ENCODE peak calls at places on chromosomes 11 and 22, in four cellular contexts. One of them, this sample, is unnamed.

GRCh38 chr22:45880091-45880651 is 96.8 kb downstream of the WNT7B start:
- DNase-seq in A549: no peak
- DNase-seq in K562: no peak
- DNase-seq in HepG2: no peak
- DNase-seq in this sample: no peak

GRCh38 chr22:26718905-26719304 is 61.5 kb downstream of the MIAT start:
- DNase-seq in A549: peak
- DNase-seq in K562: no peak
- DNase-seq in HepG2: no peak
- DNase-seq in this sample: no peak

GRCh38 chr11:120031612-120032600 is 106.0 kb downstream of the TRIM29 start:
- DNase-seq in A549: no peak
- DNase-seq in K562: no peak
- DNase-seq in HepG2: no peak
- DNase-seq in this sample: no peak

GRCh38 chr22:44710474-44711235 is 8.7 kb downstream of the PRR5 start:
- DNase-seq in A549: no peak
- DNase-seq in K562: peak
- DNase-seq in HepG2: no peak
- DNase-seq in this sample: no peak

GRCh38 chr11:96147186-96147585 is 195.8 kb downstream of the MAML2 start:
- DNase-seq in A549: no peak
- DNase-seq in K562: no peak
- DNase-seq in HepG2: no peak
- DNase-seq in this sample: no peak

GRCh38 chr22:36999463-36999862 is 19.8 kb downstream of the TST start:
- DNase-seq in A549: no peak
- DNase-seq in K562: no peak
- DNase-seq in HepG2: no peak
- DNase-seq in this sample: no peak

GRCh38 chr11:89293966-89294679 is 116.4 kb downstream of the TYR start:
- DNase-seq in A549: no peak
- DNase-seq in K562: no peak
- DNase-seq in HepG2: no peak
- DNase-seq in this sample: peak

GRCh38 chr11:102325088-102325487 is 7.8 kb downstream of the BIRC3 start:
- DNase-seq in A549: no peak
- DNase-seq in K562: no peak
- DNase-seq in HepG2: no peak
- DNase-seq in this sample: no peak

GRCh38 chr11:64250875-64251721 is at the start of gene PLCB3:
- DNase-seq in A549: no peak
- DNase-seq in K562: peak
- DNase-seq in HepG2: no peak
- DNase-seq in this sample: peak

GRCh38 chr11:65041206-65042035 is at the start of gene SAC3D1:
- DNase-seq in A549: peak
- DNase-seq in K562: peak
- DNase-seq in HepG2: no peak
- DNase-seq in this sample: peak

GRCh38 chr11:77522215-77522614 is 48.3 kb upstream of the PAK1 start:
- DNase-seq in A549: no peak
- DNase-seq in K562: no peak
- DNase-seq in HepG2: no peak
- DNase-seq in this sample: no peak

GRCh38 chr11:108223449-108224149 is 732 bp downstream of the ATM start:
- DNase-seq in A549: no peak
- DNase-seq in K562: peak
- DNase-seq in HepG2: no peak
- DNase-seq in this sample: no peak

GRCh38 chr22:49900441-49901230 is 17.6 kb downstream of the ALG12 start:
- DNase-seq in A549: no peak
- DNase-seq in K562: no peak
- DNase-seq in HepG2: no peak
- DNase-seq in this sample: no peak

GRCh38 chr11:119512373-119512772 is 89.4 kb upstream of the THY1 start:
- DNase-seq in A549: no peak
- DNase-seq in K562: no peak
- DNase-seq in HepG2: no peak
- DNase-seq in this sample: no peak

GRCh38 chr22:34950480-34950879 is 115.5 kb upstream of the ISX start:
- DNase-seq in A549: no peak
- DNase-seq in K562: no peak
- DNase-seq in HepG2: no peak
- DNase-seq in this sample: peak

GRCh38 chr11:70002433-70002832 is 75.7 kb upstream of the ANO1 start:
- DNase-seq in A549: no peak
- DNase-seq in K562: no peak
- DNase-seq in HepG2: no peak
- DNase-seq in this sample: no peak

GRCh38 chr11:69535928-69536327 is 54.5 kb downstream of the LINC01488 start:
- DNase-seq in A549: no peak
- DNase-seq in K562: no peak
- DNase-seq in HepG2: no peak
- DNase-seq in this sample: no peak

GRCh38 chr22:47294222-47294532 is 531.7 kb downstream of the TBC1D22A start:
- DNase-seq in A549: no peak
- DNase-seq in K562: no peak
- DNase-seq in HepG2: no peak
- DNase-seq in this sample: no peak

GRCh38 chr11:111913997-111914396 is 1.5 kb downstream of the HSPB2 start:
- DNase-seq in A549: no peak
- DNase-seq in K562: no peak
- DNase-seq in HepG2: peak
- DNase-seq in this sample: no peak

GRCh38 chr11:102172127-102172848 is 62.0 kb downstream of the YAP1 start:
- DNase-seq in A549: no peak
- DNase-seq in K562: no peak
- DNase-seq in HepG2: no peak
- DNase-seq in this sample: no peak

GRCh38 chr22:17712441-17712840 is 61.8 kb downstream of the BID start:
- DNase-seq in A549: no peak
- DNase-seq in K562: no peak
- DNase-seq in HepG2: no peak
- DNase-seq in this sample: no peak

GRCh38 chr11:69949327-69949726 is 128.8 kb upstream of the ANO1 start:
- DNase-seq in A549: peak
- DNase-seq in K562: peak
- DNase-seq in HepG2: peak
- DNase-seq in this sample: no peak

GRCh38 chr11:47587039-47587675 is 679 bp downstream of the FAM180B start:
- DNase-seq in A549: no peak
- DNase-seq in K562: no peak
- DNase-seq in HepG2: peak
- DNase-seq in this sample: no peak

GRCh38 chr22:23820748-23821211 is 18.0 kb downstream of the DERL3 start:
- DNase-seq in A549: no peak
- DNase-seq in K562: no peak
- DNase-seq in HepG2: no peak
- DNase-seq in this sample: no peak

GRCh38 chr22:27105142-27106025 is 448.0 kb downstream of the MIAT start:
- DNase-seq in A549: no peak
- DNase-seq in K562: no peak
- DNase-seq in HepG2: no peak
- DNase-seq in this sample: no peak

GRCh38 chr11:23653071-23653675 is 792.9 kb upstream of the CCDC179 start:
- DNase-seq in A549: no peak
- DNase-seq in K562: no peak
- DNase-seq in HepG2: no peak
- DNase-seq in this sample: no peak
- TF ChIP-seq NR3C1 in A549: no peak
- TF ChIP-seq NR3C1 in K562: no peak
- TF ChIP-seq NR3C1 in HepG2: no peak
- TF ChIP-seq NR3C1 in this sample: no peak

GRCh38 chr11:35404397-35404775 is 15.0 kb downstream of the SLC1A2 start:
- DNase-seq in A549: peak
- DNase-seq in K562: peak
- DNase-seq in HepG2: peak
- DNase-seq in this sample: peak
- TF ChIP-seq MAX in A549: no peak
- TF ChIP-seq MAX in K562: no peak
- TF ChIP-seq MAX in HepG2: no peak
- TF ChIP-seq MAX in this sample: no peak

GRCh38 chr11:72925656-72926055 is 111.4 kb downstream of the ATG16L2 start:
- DNase-seq in A549: no peak
- DNase-seq in K562: no peak
- DNase-seq in HepG2: no peak
- DNase-seq in this sample: no peak

GRCh38 chr11:72918825-72919224 is 104.6 kb downstream of the ATG16L2 start:
- DNase-seq in A549: no peak
- DNase-seq in K562: no peak
- DNase-seq in HepG2: no peak
- DNase-seq in this sample: no peak

GRCh38 chr11:72921028-72921716 is 107.0 kb downstream of the ATG16L2 start:
- DNase-seq in A549: no peak
- DNase-seq in K562: no peak
- DNase-seq in HepG2: no peak
- DNase-seq in this sample: no peak

GRCh38 chr11:72924568-72925190 is 110.5 kb downstream of the ATG16L2 start:
- DNase-seq in A549: peak
- DNase-seq in K562: no peak
- DNase-seq in HepG2: peak
- DNase-seq in this sample: no peak

GRCh38 chr11:72920001-72920400 is 105.8 kb downstream of the ATG16L2 start:
- DNase-seq in A549: no peak
- DNase-seq in K562: no peak
- DNase-seq in HepG2: no peak
- DNase-seq in this sample: no peak
- TF ChIP-seq NR3C1 in A549: no peak
- TF ChIP-seq NR3C1 in K562: no peak
- TF ChIP-seq NR3C1 in HepG2: no peak
- TF ChIP-seq NR3C1 in this sample: no peak

GRCh38 chr11:129637473-129637872 is 178.2 kb upstream of the TMEM45B start:
- DNase-seq in A549: no peak
- DNase-seq in K562: no peak
- DNase-seq in HepG2: no peak
- DNase-seq in this sample: no peak
- TF ChIP-seq MAX in A549: no peak
- TF ChIP-seq MAX in K562: no peak
- TF ChIP-seq MAX in HepG2: no peak
- TF ChIP-seq MAX in this sample: no peak

GRCh38 chr11:13335319-13335718 is 57.7 kb downstream of the BMAL1 start:
- DNase-seq in A549: peak
- DNase-seq in K562: peak
- DNase-seq in HepG2: peak
- DNase-seq in this sample: peak

GRCh38 chr11:13336246-13336873 is 58.8 kb downstream of the BMAL1 start:
- DNase-seq in A549: no peak
- DNase-seq in K562: no peak
- DNase-seq in HepG2: no peak
- DNase-seq in this sample: no peak

GRCh38 chr11:13332124-13332523 is 54.5 kb downstream of the BMAL1 start:
- DNase-seq in A549: no peak
- DNase-seq in K562: no peak
- DNase-seq in HepG2: no peak
- DNase-seq in this sample: no peak

GRCh38 chr11:13333456-13333957 is 55.9 kb downstream of the BMAL1 start:
- DNase-seq in A549: no peak
- DNase-seq in K562: no peak
- DNase-seq in HepG2: peak
- DNase-seq in this sample: no peak

GRCh38 chr11:13334068-13334785 is 56.6 kb downstream of the BMAL1 start:
- DNase-seq in A549: no peak
- DNase-seq in K562: no peak
- DNase-seq in HepG2: no peak
- DNase-seq in this sample: no peak
- TF ChIP-seq NR3C1 in A549: no peak
- TF ChIP-seq NR3C1 in K562: no peak
- TF ChIP-seq NR3C1 in HepG2: no peak
- TF ChIP-seq NR3C1 in this sample: no peak